ENCODE peak calls at places on chromosomes 7 and 10, in eight cellular contexts. W, L, I, Q, A, J, M and Z are unnamed samples.

GRCh38 chr7:102318482-102318971 is 31.9 kb downstream of the SH2B2 start:
- DNase-seq in W (no peak), L (no peak), I (peak; percentile 36), Q (no peak), A (no peak), J (no peak), M (no peak), Z (peak; percentile 48)

GRCh38 chr10:63474488-63474887 is 8.7 kb upstream of the JMJD1C start:
- DNase-seq in W (no peak), L (no peak), I (no peak), Q (no peak), A (no peak), J (no peak), M (no peak), Z (no peak)

GRCh38 chr10:72134785-72135765 is 46.7 kb upstream of the SPOCK2 start:
- DNase-seq in W (no peak), L (no peak), I (no peak), Q (no peak), A (peak; percentile 16), J (no peak), M (no peak), Z (no peak)

GRCh38 chr7:43942997-43943701 is 16.9 kb downstream of the UBE2D4 start:
- DNase-seq in W (no peak), L (no peak), I (no peak), Q (no peak), A (no peak), J (no peak), M (no peak), Z (no peak)

GRCh38 chr10:27240891-27241639 is 468 bp upstream of the ACBD5 start:
- DNase-seq in W (no peak), L (no peak), I (peak; percentile 43), Q (no peak), A (peak; percentile 65), J (peak; percentile 69), M (no peak), Z (no peak)

GRCh38 chr10:124890225-124890624 is 51.7 kb upstream of the ZRANB1 start:
- DNase-seq in W (no peak), L (no peak), I (no peak), Q (no peak), A (no peak), J (no peak), M (no peak), Z (no peak)

GRCh38 chr10:62047240-62047897 is 145.9 kb downstream of the ARID5B start:
- DNase-seq in W (no peak), L (no peak), I (no peak), Q (no peak), A (peak; percentile 38), J (no peak), M (no peak), Z (no peak)

GRCh38 chr7:29063872-29064271 is 82.5 kb downstream of the CPVL start:
- DNase-seq in W (no peak), L (no peak), I (no peak), Q (no peak), A (no peak), J (no peak), M (no peak), Z (no peak)

GRCh38 chr7:41045556-41046123 is 657.2 kb downstream of the INHBA start:
- DNase-seq in W (no peak), L (peak; percentile 3), I (no peak), Q (no peak), A (no peak), J (no peak), M (no peak), Z (peak; percentile 22)

GRCh38 chr10:93030409-93030808 is 30.2 kb upstream of the CYP26C1 start:
- DNase-seq in W (peak; percentile 42), L (peak; percentile 13), I (no peak), Q (no peak), A (no peak), J (no peak), M (no peak), Z (peak; percentile 8)

GRCh38 chr10:132173185-132173584 is 13.6 kb upstream of the DPYSL4 start:
- DNase-seq in W (no peak), L (no peak), I (no peak), Q (no peak), A (no peak), J (no peak), M (no peak), Z (no peak)

GRCh38 chr7:83941300-83941699 is 253.3 kb downstream of the SEMA3A start:
- DNase-seq in W (no peak), L (no peak), I (no peak), Q (no peak), A (no peak), J (no peak), M (no peak), Z (no peak)

GRCh38 chr7:85699482-85699881 is 512.6 kb upstream of the SEMA3D start:
- DNase-seq in W (no peak), L (no peak), I (no peak), Q (no peak), A (no peak), J (no peak), M (no peak), Z (no peak)

GRCh38 chr7:147136369-147136768 is 1019.8 kb downstream of the CNTNAP2 start:
- DNase-seq in W (no peak), L (no peak), I (no peak), Q (no peak), A (no peak), J (no peak), M (no peak), Z (no peak)

GRCh38 chr10:133357293-133358151 is at the start of gene FUOM:
- DNase-seq in W (no peak), L (no peak), I (peak; percentile 73), Q (no peak), A (peak; percentile 85), J (no peak), M (peak; percentile 62), Z (peak; percentile 7)

GRCh38 chr10:131219584-131219886 is 92.0 kb downstream of the TCERG1L start:
- DNase-seq in W (no peak), L (no peak), I (peak; percentile 15), Q (no peak), A (no peak), J (no peak), M (no peak), Z (no peak)

GRCh38 chr7:47153571-47153970 is 428.3 kb downstream of the TNS3 start:
- DNase-seq in W (no peak), L (no peak), I (no peak), Q (no peak), A (no peak), J (no peak), M (no peak), Z (no peak)

GRCh38 chr7:113256883-113257531 is 138.7 kb upstream of the SMIM30 start:
- DNase-seq in W (no peak), L (no peak), I (no peak), Q (no peak), A (no peak), J (no peak), M (no peak), Z (no peak)

GRCh38 chr10:69807122-69807521 is 5.4 kb downstream of the COL13A1 start:
- DNase-seq in W (no peak), L (no peak), I (no peak), Q (no peak), A (no peak), J (no peak), M (no peak), Z (peak; percentile 45)

GRCh38 chr7:158278745-158279320 is 308.8 kb downstream of the PTPRN2 start:
- DNase-seq in W (no peak), L (no peak), I (no peak), Q (no peak), A (no peak), J (peak; percentile 22), M (no peak), Z (no peak)

GRCh38 chr7:117652943-117653700 is 173.3 kb downstream of the CFTR start:
- DNase-seq in W (no peak), L (no peak), I (no peak), Q (no peak), A (no peak), J (no peak), M (no peak), Z (no peak)

GRCh38 chr10:101889256-101890210 is 45.9 kb upstream of the KCNIP2 start:
- DNase-seq in W (peak; percentile 75), L (peak; percentile 77), I (peak; percentile 83), Q (peak; percentile 62), A (peak; percentile 64), J (peak; percentile 81), M (peak; percentile 14), Z (peak; percentile 69)

GRCh38 chr7:23393636-23394035 is 76.7 kb downstream of the IGF2BP3 start:
- DNase-seq in W (no peak), L (no peak), I (no peak), Q (no peak), A (no peak), J (no peak), M (no peak), Z (no peak)

GRCh38 chr7:130878785-130879184 is 144.8 kb upstream of the KLF14 start:
- DNase-seq in W (no peak), L (no peak), I (no peak), Q (no peak), A (no peak), J (no peak), M (no peak), Z (no peak)

GRCh38 chr7:151876112-151876898 is 610 bp downstream of the PRKAG2 start:
- DNase-seq in W (no peak), L (no peak), I (peak; percentile 84), Q (peak; percentile 78), A (peak; percentile 45), J (peak; percentile 94), M (peak; percentile 37), Z (no peak)

GRCh38 chr10:80407836-80408197 is 534 bp upstream of the PRXL2A start:
- DNase-seq in W (no peak), L (peak; percentile 31), I (peak; percentile 33), Q (peak; percentile 37), A (peak; percentile 28), J (no peak), M (no peak), Z (peak; percentile 37)

GRCh38 chr7:112495820-112496462 is 15.2 kb downstream of the LSMEM1 start:
- DNase-seq in W (peak; percentile 57), L (peak; percentile 58), I (peak; percentile 41), Q (no peak), A (no peak), J (no peak), M (no peak), Z (peak; percentile 65)

GRCh38 chr7:47470567-47471357 is 111.1 kb downstream of the TNS3 start:
- DNase-seq in W (no peak), L (no peak), I (no peak), Q (no peak), A (no peak), J (no peak), M (no peak), Z (no peak)